ENCODE peak calls at places on chromosomes 5 and 9, in seven cellular contexts. D is HCT116, M is GM12878, O is SK-N-SH, F is K562, E is H1, N is HepG2. V is an unnamed sample. For H3K79me2, the result is how much of the 10 kb centered on the place peaks cover.

GRCh38 chr9:27198175-27198574 is 89.2 kb downstream of the TEK start:
- DNase-seq in E (no peak), M (no peak), D (peak), N (no peak), F (no peak), O (no peak), V (no peak)

GRCh38 chr5:61504143-61504542 is 172.1 kb downstream of the ZSWIM6 start:
- DNase-seq in D (no peak), N (no peak), E (no peak), O (peak), M (no peak), F (no peak), V (no peak)

GRCh38 chr5:138663561-138663960 is 88.4 kb upstream of the HSPA9 start:
- DNase-seq in N (no peak), M (no peak), O (no peak), E (no peak), F (no peak), D (no peak), V (no peak)

GRCh38 chr5:90131734-90132133 is 277.8 kb downstream of the CETN3 start:
- DNase-seq in D (no peak), E (no peak), O (no peak), F (no peak), N (no peak), M (peak), V (no peak)

GRCh38 chr9:128121466-128121810 is 6.1 kb downstream of the PTGES2 start:
- DNase-seq in E (no peak), F (no peak), N (no peak), O (no peak), M (no peak), D (no peak), V (no peak)

GRCh38 chr9:83141887-83142286 is 78.9 kb upstream of the RASEF start:
- DNase-seq in N (no peak), D (no peak), O (no peak), M (no peak), F (no peak), E (no peak), V (no peak)

GRCh38 chr5:81194633-81195333 is 38.3 kb upstream of the CKMT2 start:
- DNase-seq in D (peak), E (peak), O (peak), F (peak), N (peak), M (no peak), V (peak)

GRCh38 chr9:89356782-89357181 is 38.5 kb downstream of the SECISBP2 start:
- DNase-seq in E (no peak), M (no peak), O (no peak), D (no peak), N (no peak), F (no peak), V (no peak)

GRCh38 chr9:96612105-96612965 is 7.3 kb downstream of the CDC14B start:
- DNase-seq in N (peak), O (peak), F (no peak), D (no peak), E (no peak), M (no peak), V (no peak)

GRCh38 chr9:36798350-36799065 is 225.8 kb downstream of the MELK start:
- DNase-seq in E (no peak), N (peak), F (peak), O (peak), M (no peak), D (no peak), V (no peak)

GRCh38 chr9:112180387-112180881 is 5.3 kb upstream of the SUSD1 start:
- DNase-seq in M (no peak), E (no peak), F (peak), D (no peak), N (peak), O (no peak), V (no peak)

GRCh38 chr9:137112564-137113384 is 1.8 kb downstream of the DPP7 start:
- DNase-seq in D (no peak), F (peak), O (no peak), E (no peak), M (no peak), N (no peak), V (no peak)

GRCh38 chr5:132775439-132776076 is 1.5 kb downstream of the SEPTIN8 start:
- DNase-seq in D (no peak), M (no peak), O (no peak), E (no peak), N (no peak), F (no peak), V (no peak)

GRCh38 chr9:130714586-130715110 is 21.1 kb downstream of the EXOSC2 start:
- DNase-seq in M (no peak), D (no peak), F (no peak), N (no peak), O (no peak), E (no peak), V (peak)

DNA sequence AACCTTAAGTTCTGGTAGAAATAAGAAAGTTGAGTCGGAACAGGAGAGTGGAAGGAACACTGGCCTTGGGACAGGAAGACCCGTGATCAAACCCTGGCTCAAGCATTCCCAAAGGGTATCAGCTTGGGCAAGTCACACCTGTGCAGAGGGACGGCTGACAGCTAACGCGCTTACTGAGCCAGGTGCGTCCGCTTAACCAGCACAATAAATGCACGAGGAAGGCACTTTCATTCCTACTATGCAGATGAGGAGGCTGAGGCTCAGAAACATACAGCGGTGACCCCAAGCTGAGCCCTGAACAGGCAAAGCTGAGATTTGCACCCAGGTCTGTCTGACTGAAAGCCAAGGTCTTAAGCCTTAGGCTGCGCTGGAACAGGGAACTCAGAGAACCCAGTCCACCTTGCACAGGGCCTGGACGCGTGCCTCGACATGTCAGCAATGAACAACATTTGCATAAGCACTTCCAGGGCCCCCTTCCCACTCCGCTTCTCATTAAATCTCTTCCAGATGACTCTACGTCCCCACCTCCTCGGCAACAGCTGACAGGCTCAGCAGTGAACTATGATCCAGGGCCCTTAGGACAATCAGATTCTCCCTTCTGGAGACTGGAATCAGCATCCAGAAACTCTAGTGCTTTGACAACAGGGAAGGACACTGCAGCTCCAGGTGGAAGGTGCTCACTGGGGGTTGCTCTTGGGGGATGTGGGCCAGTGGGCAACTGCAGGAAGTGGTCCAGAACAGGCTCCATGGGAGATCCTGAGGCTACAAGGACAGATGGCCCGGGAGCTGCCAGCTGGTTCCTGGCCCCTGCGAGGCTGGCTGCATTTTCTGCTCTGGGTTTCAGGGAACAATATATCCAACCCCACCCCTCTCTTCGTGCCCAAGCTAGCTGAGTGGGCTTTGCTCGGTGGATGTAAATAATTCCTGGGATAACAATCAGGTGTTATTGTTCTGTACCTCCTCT is 35.2 kb downstream of the SH3PXD2B start:
- DNase-seq in F (no peak), O (peak), D (no peak), E (no peak), M (no peak), N (no peak), V (no peak)
- TF ChIP-seq MAX in F (no peak), O (no peak), D (no peak), E (no peak), M (no peak), N (no peak), V (no peak)

GRCh38 chr9:133972041-133972970 is 19.8 kb downstream of the VAV2 start:
- DNase-seq in E (no peak), F (no peak), O (no peak), D (no peak), M (no peak), N (no peak), V (no peak)

GRCh38 chr9:133974631-133975341 is 17.3 kb downstream of the VAV2 start:
- DNase-seq in O (peak), D (no peak), E (no peak), F (no peak), M (no peak), N (no peak), V (no peak)

GRCh38 chr9:133975511-133975910 is 16.6 kb downstream of the VAV2 start:
- DNase-seq in F (no peak), O (no peak), M (no peak), N (no peak), E (no peak), D (no peak), V (no peak)

GRCh38 chr9:133973111-133973790 is 18.9 kb downstream of the VAV2 start:
- DNase-seq in D (no peak), O (no peak), M (no peak), E (no peak), F (no peak), N (no peak), V (no peak)

GRCh38 chr9:133973791-133974630 is 18.1 kb downstream of the VAV2 start:
- DNase-seq in N (peak), D (no peak), M (no peak), F (no peak), E (no peak), O (peak), V (no peak)
- H3K79me2 ChIP-seq in N (half or more), D (half or more), M (half or more), F (under half), E (half or more), O (half or more), V (half or more)

GRCh38 chr9:129675656-129676055 is 10.2 kb downstream of the PRRX2 start:
- DNase-seq in N (no peak), M (no peak), O (peak), D (no peak), E (no peak), F (no peak), V (no peak)

GRCh38 chr9:129678844-129679243 is 13.4 kb downstream of the PRRX2 start:
- DNase-seq in D (no peak), N (no peak), M (no peak), E (no peak), F (no peak), O (no peak), V (no peak)

GRCh38 chr9:129676970-129677369 is 11.5 kb downstream of the PRRX2 start:
- DNase-seq in F (no peak), O (peak), E (no peak), N (peak), D (no peak), M (no peak), V (no peak)

GRCh38 chr9:129676287-129676686 is 10.8 kb downstream of the PRRX2 start:
- DNase-seq in F (no peak), O (no peak), M (no peak), N (no peak), D (no peak), E (no peak), V (no peak)

GRCh38 chr9:129677456-129677855 is 12.0 kb downstream of the PRRX2 start:
- DNase-seq in E (no peak), F (no peak), D (no peak), N (no peak), M (no peak), O (peak), V (no peak)
- TF ChIP-seq MAX in E (no peak), F (no peak), D (no peak), N (no peak), M (no peak), O (no peak), V (no peak)

DNA sequence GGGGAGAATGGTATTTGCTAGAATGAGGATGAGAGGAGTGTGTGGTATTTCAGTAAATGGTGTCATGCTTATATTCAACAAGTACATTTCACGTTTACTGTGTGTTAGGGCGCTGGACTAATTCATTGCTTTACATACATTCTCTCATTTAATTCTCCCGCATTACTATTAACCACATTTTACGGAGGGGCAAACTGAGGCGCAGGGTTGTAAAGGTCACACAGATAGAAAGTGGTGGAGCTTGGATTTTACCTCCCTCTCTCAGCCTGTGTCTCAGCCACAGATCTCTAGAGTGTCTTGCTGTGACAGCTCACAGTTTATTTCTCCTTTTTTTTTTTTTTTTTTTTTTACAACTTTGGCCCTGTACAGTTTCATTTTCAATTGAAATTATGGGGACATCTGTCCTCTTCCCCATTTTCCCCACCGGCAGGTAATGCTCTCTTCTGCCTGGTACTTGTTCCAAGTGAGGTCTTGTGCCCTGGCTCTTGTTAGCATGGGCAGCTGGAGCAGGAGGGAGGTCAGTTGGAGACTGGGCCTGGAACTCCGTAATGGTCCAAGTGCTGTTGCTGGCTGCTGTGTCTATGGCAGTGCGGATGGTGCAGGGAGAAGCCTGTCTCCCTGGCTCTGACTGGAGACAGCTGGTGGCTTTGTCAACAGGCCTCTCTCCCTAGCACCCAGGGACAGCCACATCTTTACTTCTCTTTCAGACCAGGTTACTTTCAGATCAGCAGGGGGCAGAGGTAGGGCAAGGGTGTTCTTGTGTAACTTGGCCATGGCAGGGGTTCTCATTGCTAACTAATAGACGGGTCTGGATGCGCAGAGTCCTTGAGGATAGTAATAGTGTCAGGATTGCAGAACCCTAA is 20.5 kb upstream of the NDST1 start:
- DNase-seq in D (no peak), F (no peak), O (peak), E (no peak), N (peak), M (no peak), V (peak)
- H3K79me2 ChIP-seq in D (half or more), F (half or more), O (half or more), E (half or more), N (half or more), M (half or more), V (half or more)

GRCh38 chr5:163347671-163348070 is 89.7 kb upstream of the CCNG1 start:
- DNase-seq in M (peak), D (peak), E (peak), O (peak), N (peak), F (peak), V (peak)

GRCh38 chr5:163352531-163352930 is 84.9 kb upstream of the CCNG1 start:
- DNase-seq in F (no peak), D (no peak), O (no peak), M (no peak), N (no peak), E (no peak), V (no peak)

GRCh38 chr5:163354685-163355084 is 82.7 kb upstream of the CCNG1 start:
- DNase-seq in D (no peak), O (no peak), N (no peak), F (no peak), E (no peak), M (peak), V (no peak)

GRCh38 chr5:163350083-163350482 is 87.3 kb upstream of the CCNG1 start:
- DNase-seq in M (no peak), O (peak), N (no peak), D (no peak), F (no peak), E (no peak), V (no peak)
- TF ChIP-seq MAX in M (no peak), O (no peak), N (no peak), D (no peak), F (no peak), E (no peak), V (no peak)

DNA sequence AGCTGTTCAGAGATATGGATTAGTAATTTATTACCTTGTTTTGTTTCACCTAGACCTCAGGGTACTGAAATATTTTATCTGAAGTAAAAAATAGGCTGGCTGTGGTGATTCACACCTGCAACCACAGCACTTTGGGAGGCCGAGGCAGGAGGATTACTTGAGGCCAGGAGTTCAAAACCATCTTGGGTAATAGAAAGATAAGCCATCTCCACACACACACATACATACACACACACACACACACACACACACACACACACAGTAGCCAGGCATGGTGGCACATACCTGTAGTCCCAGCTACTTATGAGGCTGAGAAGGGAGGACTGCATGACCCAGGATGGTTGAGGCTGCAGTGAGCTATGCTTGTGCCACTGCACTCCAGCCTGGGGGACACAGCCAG is 3.7 kb downstream of the ANXA2R start:
- DNase-seq in E (no peak), F (no peak), O (no peak), D (no peak), M (no peak), N (no peak), V (peak)
- H3K79me2 ChIP-seq in E (under half), F (half or more), O (under half), D (under half), M (under half), N (under half), V (half or more)

GRCh38 chr5:154708207-154708606 is 47.0 kb upstream of the LARP1 start:
- DNase-seq in M (no peak), D (no peak), E (no peak), F (no peak), N (no peak), O (no peak), V (no peak)

GRCh38 chr5:154709368-154710305 is 45.5 kb upstream of the LARP1 start:
- DNase-seq in F (no peak), D (no peak), O (no peak), M (no peak), N (no peak), E (no peak), V (no peak)

GRCh38 chr5:154708845-154709244 is 46.3 kb upstream of the LARP1 start:
- DNase-seq in E (no peak), F (no peak), N (peak), M (no peak), O (no peak), D (peak), V (no peak)

GRCh38 chr5:154706416-154706815 is 48.8 kb upstream of the LARP1 start:
- DNase-seq in N (no peak), D (no peak), O (no peak), E (no peak), M (no peak), F (no peak), V (no peak)

DNA sequence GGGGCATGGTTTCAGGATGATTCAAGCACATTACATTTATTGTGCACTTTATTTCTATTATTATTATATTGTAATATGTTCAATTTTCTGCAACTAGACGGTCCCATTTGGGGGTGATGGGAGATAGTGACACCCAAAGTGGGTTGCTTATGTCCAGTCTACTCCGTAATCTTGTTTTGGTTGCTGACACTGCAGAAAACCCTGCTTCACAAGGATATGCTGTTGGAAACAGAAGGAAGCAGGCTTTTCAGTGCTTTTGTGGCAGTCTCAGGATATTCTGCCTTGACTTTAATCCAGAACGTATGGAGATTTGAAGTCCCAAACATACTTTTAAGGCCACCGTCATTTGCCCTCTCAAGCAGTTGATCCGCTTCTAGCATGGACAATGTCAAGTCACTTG is 47.5 kb upstream of the LARP1 start:
- DNase-seq in O (no peak), D (no peak), M (no peak), E (no peak), F (no peak), N (no peak), V (no peak)
- TF ChIP-seq MAX in O (no peak), D (no peak), M (no peak), E (no peak), F (no peak), N (no peak), V (no peak)

GRCh38 chr5:143316337-143316736 is 87.1 kb downstream of the NR3C1 start:
- DNase-seq in M (no peak), D (no peak), E (no peak), O (no peak), N (no peak), F (no peak), V (no peak)
- H3K79me2 ChIP-seq in M (half or more), D (under half), E (under half), O (half or more), N (under half), F (under half), V (under half)

DNA sequence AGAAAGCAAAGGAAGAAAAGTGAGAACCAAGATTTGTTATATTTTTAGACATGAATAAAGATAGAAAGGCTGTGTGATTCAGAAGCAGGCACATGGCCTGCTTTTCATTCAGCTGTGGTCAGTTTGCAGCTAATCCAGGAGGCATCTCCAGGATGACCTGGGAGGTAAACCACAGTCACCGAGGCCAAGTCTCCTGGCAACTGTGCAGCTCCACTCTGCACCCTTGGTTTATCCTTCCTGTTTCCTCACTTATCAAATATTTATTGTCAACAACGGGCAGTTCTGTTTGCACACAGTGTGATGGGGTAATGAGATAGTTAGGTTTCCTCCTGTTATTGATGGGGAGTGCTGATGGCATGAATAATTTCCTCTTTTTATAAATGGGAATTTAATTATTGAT is 243.0 kb downstream of the PSAT1 start:
- DNase-seq in N (no peak), D (no peak), M (no peak), E (no peak), O (no peak), F (no peak), V (no peak)
- TF ChIP-seq MAX in N (no peak), D (no peak), M (no peak), E (no peak), O (peak), F (no peak), V (no peak)

GRCh38 chr9:113931140-113931539 is 55.0 kb downstream of the ZNF618 start:
- DNase-seq in E (no peak), M (no peak), D (no peak), N (no peak), O (no peak), F (no peak), V (no peak)
- H3K79me2 ChIP-seq in E (half or more), M (under half), D (under half), N (under half), O (half or more), F (under half), V (half or more)